ENCODE peak calls at places on chromosomes 13 and 19, in eight cellular contexts. Y is neuronal stem cell, X is endothelial cell of umbilical vein, G is GM23248, O is fibroblast of lung, Q is GM23338, A is PC-9, D is hepatocyte. V is an unnamed sample.

GRCh38 chr19:31570718-31571117 is 221.5 kb upstream of the TSHZ3 start:
- DNase-seq in Y (no peak), X (no peak), G (no peak), O (peak; percentile 23), Q (no peak), A (no peak), D (no peak), V (no peak)

GRCh38 chr13:36528105-36528504 is 95.8 kb downstream of the CCNA1 start:
- DNase-seq in Y (no peak), X (no peak), G (no peak), O (no peak), Q (no peak), A (no peak), D (no peak), V (no peak)

GRCh38 chr19:10112895-10113591 is 1.6 kb downstream of the P2RY11 start:
- DNase-seq in Y (no peak), X (no peak), G (peak; percentile 75), O (no peak), Q (peak; percentile 89), A (no peak), D (peak; percentile 68), V (no peak)

GRCh38 chr13:40187836-40188591 is 478.4 kb downstream of the FOXO1 start:
- DNase-seq in Y (no peak), X (no peak), G (peak; percentile 51), O (no peak), Q (peak; percentile 23), A (no peak), D (no peak), V (no peak)

GRCh38 chr19:22422220-22422619 is at the start of gene ZNF98:
- DNase-seq in Y (no peak), X (no peak), G (no peak), O (peak; percentile 5), Q (no peak), A (peak; percentile 28), D (no peak), V (no peak)

GRCh38 chr19:12800873-12801465 is 631 bp downstream of the PRDX2 start:
- DNase-seq in Y (no peak), X (no peak), G (peak; percentile 47), O (no peak), Q (peak; percentile 69), A (no peak), D (peak; percentile 58), V (no peak)

GRCh38 chr19:40433391-40434216 is 7.8 kb upstream of the SERTAD1 start:
- DNase-seq in Y (peak; percentile 76), X (peak; percentile 89), G (peak; percentile 96), O (peak; percentile 91), Q (peak; percentile 91), A (peak; percentile 96), D (peak; percentile 96), V (peak; percentile 81)

GRCh38 chr13:106587787-106588186 is 19.9 kb upstream of the ARGLU1 start:
- DNase-seq in Y (no peak), X (no peak), G (no peak), O (no peak), Q (no peak), A (no peak), D (no peak), V (no peak)

GRCh38 chr13:90239130-90239529 is 1108.4 kb upstream of the MIR17HG start:
- DNase-seq in Y (no peak), X (no peak), G (no peak), O (no peak), Q (no peak), A (no peak), D (no peak), V (no peak)

GRCh38 chr19:40685563-40685962 is 4.9 kb downstream of the NUMBL start:
- DNase-seq in Y (no peak), X (no peak), G (peak; percentile 46), O (no peak), Q (no peak), A (no peak), D (no peak), V (no peak)

GRCh38 chr19:44694184-44694579 is 4.8 kb upstream of the CEACAM16 start:
- DNase-seq in Y (no peak), X (no peak), G (peak; percentile 18), O (no peak), Q (peak; percentile 53), A (no peak), D (no peak), V (no peak)

GRCh38 chr19:49427855-49428546 is 2.8 kb downstream of the GFY start:
- DNase-seq in Y (no peak), X (no peak), G (peak; percentile 43), O (no peak), Q (peak; percentile 88), A (peak; percentile 43), D (no peak), V (no peak)
- H3K27me3 ChIP-seq in Y (peaks cover 96% of the 10 kb centered on the region), X (peaks cover 79% of the 10 kb centered on the region), G (peaks cover 95% of the 10 kb centered on the region), O (peaks cover 82% of the 10 kb centered on the region), Q (peaks cover 81% of the 10 kb centered on the region), A (peaks cover 79% of the 10 kb centered on the region), D (peaks cover 99% of the 10 kb centered on the region), V (peaks cover 91% of the 10 kb centered on the region)

DNA sequence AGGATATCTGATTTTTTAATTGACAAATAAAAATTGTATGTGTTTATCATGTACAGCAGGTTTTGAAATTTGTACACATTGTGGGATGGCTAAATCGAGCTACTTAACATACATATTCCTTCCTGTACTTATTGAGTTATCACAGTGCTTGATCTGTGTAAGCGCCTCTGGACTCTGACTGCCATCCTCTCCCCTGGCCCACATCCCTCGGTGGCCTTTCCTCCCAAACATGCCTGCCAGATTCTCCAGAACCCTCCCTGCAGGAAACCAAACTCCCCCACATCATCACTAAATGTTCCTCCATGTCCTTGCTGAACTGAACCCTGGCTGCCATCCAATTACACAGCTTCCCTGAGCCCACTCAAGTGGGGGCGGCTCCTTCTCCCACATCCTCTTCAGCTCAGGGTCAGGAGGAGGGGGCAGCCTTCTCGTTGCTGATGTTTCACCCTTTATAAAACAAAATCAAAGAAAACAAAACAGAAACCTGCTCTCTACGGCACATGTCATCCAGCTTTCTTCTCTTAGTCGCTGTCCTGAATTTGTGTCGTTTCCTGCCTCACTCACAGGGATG is 97.2 kb upstream of the SPATA13 start:
- DNase-seq in Y (no peak), X (peak; percentile 40), G (no peak), O (no peak), Q (no peak), A (no peak), D (no peak), V (peak; percentile 27)
- H2AFZ ChIP-seq in Y (no peak overlapping the region), X (peak overlapping the region; percentile 90), G (peak overlapping the region; percentile 48), O (peak overlapping the region; percentile 51), Q (no peak overlapping the region), A (no peak overlapping the region), D (no peak overlapping the region), V (peak overlapping the region; percentile 25)

GRCh38 chr19:47389150-47389556 is 30.2 kb downstream of the MEIS3 start:
- DNase-seq in Y (no peak), X (no peak), G (no peak), O (no peak), Q (no peak), A (no peak), D (no peak), V (no peak)

GRCh38 chr19:47390533-47391488 is 28.5 kb downstream of the MEIS3 start:
- DNase-seq in Y (no peak), X (no peak), G (peak; percentile 12), O (no peak), Q (peak; percentile 37), A (no peak), D (no peak), V (no peak)

DNA sequence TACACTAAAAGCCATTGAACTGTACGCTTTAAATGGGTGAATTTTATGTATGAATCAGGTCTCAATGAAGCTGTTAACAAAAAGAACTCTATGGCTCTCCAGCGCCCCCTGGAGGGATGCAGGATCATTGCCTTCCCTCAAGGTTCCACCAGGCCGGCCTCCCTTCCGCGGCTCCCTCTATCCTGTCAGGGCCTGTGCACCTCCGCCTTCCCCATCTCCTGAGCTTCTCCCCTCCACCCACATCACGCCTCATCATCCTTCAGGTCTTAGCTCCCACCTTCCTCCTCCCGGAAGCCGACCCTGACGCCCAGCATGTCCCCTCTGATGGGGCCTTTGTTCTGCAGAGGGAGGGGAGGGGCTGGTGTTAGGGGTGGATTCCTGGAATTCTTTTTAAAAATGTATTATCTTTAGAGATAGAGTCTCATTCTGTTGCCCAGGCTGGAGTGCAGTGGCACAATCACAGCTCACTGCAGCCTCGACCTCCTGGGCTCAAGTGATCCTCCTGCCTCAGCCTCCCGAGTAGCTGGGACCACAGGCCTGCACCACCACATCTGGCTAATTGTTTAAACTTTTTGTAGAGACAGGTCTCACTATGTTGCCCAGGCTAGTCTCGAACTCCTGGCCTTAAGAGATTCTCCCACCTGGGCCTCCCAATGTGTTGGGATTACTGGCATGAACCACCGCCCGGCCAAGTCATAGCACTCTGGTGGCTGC is 27.7 kb downstream of the MEIS3 start:
- DNase-seq in Y (peak; percentile 52), X (peak; percentile 60), G (peak; percentile 76), O (peak; percentile 78), Q (peak; percentile 98), A (peak; percentile 73), D (peak; percentile 83), V (peak; percentile 28)
- H3K4me2 ChIP-seq in Y (no peak overlapping the region), X (no peak overlapping the region), G (no peak overlapping the region), O (no peak overlapping the region), Q (no peak overlapping the region), A (no peak overlapping the region), D (no peak overlapping the region), V (no peak overlapping the region)

GRCh38 chr19:49153167-49153809 is 1.9 kb downstream of the HRC start:
- DNase-seq in Y (no peak), X (no peak), G (no peak), O (no peak), Q (no peak), A (no peak), D (no peak), V (no peak)

GRCh38 chr19:49154279-49154678 is 917 bp downstream of the HRC start:
- DNase-seq in Y (no peak), X (no peak), G (no peak), O (no peak), Q (no peak), A (no peak), D (no peak), V (no peak)

GRCh38 chr19:49155830-49156346 is 692 bp upstream of the HRC start:
- DNase-seq in Y (no peak), X (no peak), G (no peak), O (no peak), Q (peak; percentile 37), A (no peak), D (no peak), V (no peak)

GRCh38 chr19:49157445-49158224 is at the start of gene TRPM4:
- DNase-seq in Y (peak; percentile 83), X (peak; percentile 73), G (peak; percentile 93), O (peak; percentile 67), Q (peak; percentile 97), A (peak; percentile 94), D (peak; percentile 96), V (peak; percentile 46)

DNA sequence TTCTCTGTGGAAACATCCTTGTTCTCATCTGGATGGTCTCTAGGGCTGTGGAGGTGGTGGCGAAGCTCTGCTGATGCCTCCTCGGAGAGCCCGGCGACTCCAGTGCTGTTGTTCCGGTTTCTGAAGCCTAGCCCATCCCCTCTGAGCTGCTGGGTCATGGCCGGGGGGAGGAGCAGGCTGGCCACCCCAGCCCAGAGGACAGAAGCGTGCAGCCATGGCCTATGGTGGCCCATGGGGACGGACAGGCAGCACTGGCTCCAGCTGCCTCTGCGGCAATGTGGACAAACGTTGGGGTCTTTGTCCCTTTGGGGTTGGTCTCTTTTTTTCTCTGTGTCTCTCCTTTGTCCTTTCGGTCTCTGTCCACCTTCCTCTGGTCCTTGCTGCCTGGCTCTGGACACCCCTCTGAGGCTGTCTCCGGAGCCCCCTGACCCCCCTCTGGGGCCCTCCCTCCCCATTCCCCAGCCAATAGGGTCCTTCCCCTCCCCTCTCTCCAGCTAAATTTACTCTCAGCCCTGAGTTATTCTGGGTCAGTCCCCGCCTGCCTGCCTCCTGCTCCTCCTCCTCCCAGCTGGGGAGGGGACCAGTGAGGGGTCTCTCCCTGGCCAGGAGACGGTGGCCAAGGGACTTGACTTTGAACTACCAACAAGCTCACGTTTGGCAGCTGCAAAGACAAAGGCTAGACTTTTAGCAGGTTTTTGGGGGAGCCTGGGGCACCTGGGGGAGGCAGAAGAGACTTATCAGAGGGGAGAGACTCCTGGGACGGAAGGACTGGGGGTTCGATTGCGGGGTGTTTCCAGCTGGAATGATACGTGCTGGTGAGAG is at the start of gene HRC:
- DNase-seq in Y (no peak), X (no peak), G (no peak), O (no peak), Q (peak; percentile 36), A (no peak), D (no peak), V (no peak)
- H3K27me3 ChIP-seq in Y (no peaks in the 10 kb centered on the region), X (peaks cover 4% of the 10 kb centered on the region), G (no peaks in the 10 kb centered on the region), O (no peaks in the 10 kb centered on the region), Q (peaks cover 13% of the 10 kb centered on the region), A (no peaks in the 10 kb centered on the region), D (no peaks in the 10 kb centered on the region), V (peaks cover 2% of the 10 kb centered on the region)

V was measured in astrocyte.